ENCODE peak calls at places on chromosome 13, in six cellular contexts. One of them, this sample, is unnamed.

GRCh38 chr13:18235756-18236527 is 945.7 kb downstream of the TUBA3C start:
- DNase-seq in IMR-90: no peak
- DNase-seq in mesendoderm: no peak
- DNase-seq in left colon: no peak
- DNase-seq in brain microvascular endothelial cell: no peak
- DNase-seq in activated CD4-positive, alpha-beta T cell treated with anti-CD3 and anti-CD28 coated beads, Interleukin-2, amount 50 U/mL, for 24 hours: no peak
- DNase-seq in this sample: no peak

GRCh38 chr13:94849254-94849653 is 136.9 kb upstream of the SOX21 start:
- DNase-seq in left colon: no peak
- DNase-seq in brain microvascular endothelial cell: no peak
- DNase-seq in IMR-90: no peak
- DNase-seq in activated CD4-positive, alpha-beta T cell treated with anti-CD3 and anti-CD28 coated beads, Interleukin-2, amount 50 U/mL, for 24 hours: no peak
- DNase-seq in mesendoderm: no peak
- DNase-seq in this sample: no peak

GRCh38 chr13:30340367-30341184 is 33.2 kb upstream of the KATNAL1 start:
- DNase-seq in activated CD4-positive, alpha-beta T cell treated with anti-CD3 and anti-CD28 coated beads, Interleukin-2, amount 50 U/mL, for 24 hours: no peak
- DNase-seq in left colon: peak; percentile 64
- DNase-seq in IMR-90: peak; percentile 89
- DNase-seq in brain microvascular endothelial cell: peak; percentile 74
- DNase-seq in mesendoderm: peak; percentile 57
- DNase-seq in this sample: peak; percentile 94

GRCh38 chr13:49419292-49419691 is 24.6 kb downstream of the CAB39L start:
- DNase-seq in left colon: no peak
- DNase-seq in IMR-90: peak; percentile 52
- DNase-seq in brain microvascular endothelial cell: peak; percentile 42
- DNase-seq in activated CD4-positive, alpha-beta T cell treated with anti-CD3 and anti-CD28 coated beads, Interleukin-2, amount 50 U/mL, for 24 hours: no peak
- DNase-seq in mesendoderm: no peak
- DNase-seq in this sample: peak; percentile 79

GRCh38 chr13:40306817-40307216 is 359.6 kb downstream of the FOXO1 start:
- DNase-seq in activated CD4-positive, alpha-beta T cell treated with anti-CD3 and anti-CD28 coated beads, Interleukin-2, amount 50 U/mL, for 24 hours: peak; percentile 43
- DNase-seq in mesendoderm: no peak
- DNase-seq in brain microvascular endothelial cell: no peak
- DNase-seq in left colon: no peak
- DNase-seq in IMR-90: no peak
- DNase-seq in this sample: no peak

GRCh38 chr13:71149498-71150363 is 717.3 kb downstream of the DACH1 start:
- DNase-seq in left colon: no peak
- DNase-seq in brain microvascular endothelial cell: no peak
- DNase-seq in mesendoderm: no peak
- DNase-seq in activated CD4-positive, alpha-beta T cell treated with anti-CD3 and anti-CD28 coated beads, Interleukin-2, amount 50 U/mL, for 24 hours: no peak
- DNase-seq in IMR-90: no peak
- DNase-seq in this sample: no peak

GRCh38 chr13:48532146-48532472 is 771 bp downstream of the RCBTB2 start:
- DNase-seq in activated CD4-positive, alpha-beta T cell treated with anti-CD3 and anti-CD28 coated beads, Interleukin-2, amount 50 U/mL, for 24 hours: no peak
- DNase-seq in brain microvascular endothelial cell: no peak
- DNase-seq in left colon: no peak
- DNase-seq in IMR-90: peak; percentile 52
- DNase-seq in mesendoderm: no peak
- DNase-seq in this sample: peak; percentile 70

GRCh38 chr13:48853381-48854102 is 122.2 kb upstream of the FNDC3A start:
- DNase-seq in brain microvascular endothelial cell: peak; percentile 85
- DNase-seq in left colon: no peak
- DNase-seq in mesendoderm: no peak
- DNase-seq in IMR-90: peak; percentile 67
- DNase-seq in activated CD4-positive, alpha-beta T cell treated with anti-CD3 and anti-CD28 coated beads, Interleukin-2, amount 50 U/mL, for 24 hours: peak; percentile 36
- DNase-seq in this sample: peak; percentile 23

GRCh38 chr13:74573654-74574053 is 439.4 kb upstream of the KLF12 start:
- DNase-seq in left colon: no peak
- DNase-seq in mesendoderm: peak; percentile 71
- DNase-seq in activated CD4-positive, alpha-beta T cell treated with anti-CD3 and anti-CD28 coated beads, Interleukin-2, amount 50 U/mL, for 24 hours: no peak
- DNase-seq in IMR-90: no peak
- DNase-seq in brain microvascular endothelial cell: no peak
- DNase-seq in this sample: no peak

GRCh38 chr13:99796175-99796819 is 175.3 kb downstream of the ZIC5 start:
- DNase-seq in mesendoderm: peak; percentile 82
- DNase-seq in activated CD4-positive, alpha-beta T cell treated with anti-CD3 and anti-CD28 coated beads, Interleukin-2, amount 50 U/mL, for 24 hours: no peak
- DNase-seq in IMR-90: peak; percentile 32
- DNase-seq in left colon: no peak
- DNase-seq in brain microvascular endothelial cell: peak; percentile 21
- DNase-seq in this sample: peak; percentile 52

GRCh38 chr13:37598572-37598971 is at the start of gene POSTN:
- DNase-seq in activated CD4-positive, alpha-beta T cell treated with anti-CD3 and anti-CD28 coated beads, Interleukin-2, amount 50 U/mL, for 24 hours: no peak
- DNase-seq in left colon: no peak
- DNase-seq in brain microvascular endothelial cell: peak; percentile 29
- DNase-seq in mesendoderm: peak; percentile 6
- DNase-seq in IMR-90: peak; percentile 49
- DNase-seq in this sample: peak; percentile 20

GRCh38 chr13:41054212-41054877 is 7.0 kb upstream of the WBP4 start:
- DNase-seq in mesendoderm: peak; percentile 43
- DNase-seq in brain microvascular endothelial cell: peak; percentile 38
- DNase-seq in IMR-90: peak; percentile 64
- DNase-seq in left colon: peak; percentile 43
- DNase-seq in activated CD4-positive, alpha-beta T cell treated with anti-CD3 and anti-CD28 coated beads, Interleukin-2, amount 50 U/mL, for 24 hours: peak; percentile 35
- DNase-seq in this sample: peak; percentile 73

GRCh38 chr13:113220877-113221276 is 11.5 kb downstream of the CUL4A start:
- DNase-seq in IMR-90: no peak
- DNase-seq in mesendoderm: peak; percentile 36
- DNase-seq in brain microvascular endothelial cell: no peak
- DNase-seq in left colon: no peak
- DNase-seq in activated CD4-positive, alpha-beta T cell treated with anti-CD3 and anti-CD28 coated beads, Interleukin-2, amount 50 U/mL, for 24 hours: no peak
- DNase-seq in this sample: no peak

GRCh38 chr13:32837973-32838940 is 178.0 kb upstream of the KL start:
- DNase-seq in mesendoderm: no peak
- DNase-seq in brain microvascular endothelial cell: no peak
- DNase-seq in left colon: no peak
- DNase-seq in IMR-90: no peak
- DNase-seq in activated CD4-positive, alpha-beta T cell treated with anti-CD3 and anti-CD28 coated beads, Interleukin-2, amount 50 U/mL, for 24 hours: no peak
- DNase-seq in this sample: no peak